ENCODE peak calls at places on chromosomes 7 and 10, in four cellular contexts. M is IMR-90, N is stomach, L is Peyer's patch. W is an unnamed sample.

GRCh38 chr10:3828404-3829192 is 43.6 kb upstream of the KLF6 start:
- DNase-seq in M (peak), L (no peak), N (no peak), W (no peak)

GRCh38 chr7:16934947-16935742 is 53.4 kb upstream of the AGR3 start:
- DNase-seq in N (peak), L (no peak), M (peak), W (no peak)

GRCh38 chr10:19815478-19816419 is 483 bp upstream of the PLXDC2 start:
- DNase-seq in M (peak), N (peak), L (peak), W (peak)

GRCh38 chr7:16905300-16906044 is 23.7 kb upstream of the AGR3 start:
- DNase-seq in N (no peak), L (no peak), M (peak), W (no peak)

GRCh38 chr7:74505426-74506328 is 52.0 kb downstream of the GTF2IRD1 start:
- DNase-seq in M (peak), L (no peak), N (no peak), W (no peak)

GRCh38 chr10:75024971-75025523 is 86.4 kb upstream of the SAMD8 start:
- DNase-seq in M (no peak), N (peak), L (no peak), W (no peak)

GRCh38 chr10:93751832-93752231 is 5.9 kb upstream of the LGI1 start:
- DNase-seq in L (no peak), N (no peak), M (peak), W (peak)

GRCh38 chr7:26694156-26694555 is 170.2 kb downstream of the SKAP2 start:
- DNase-seq in M (no peak), L (no peak), N (no peak), W (no peak)

GRCh38 chr7:13874783-13875182 is 114.7 kb downstream of the ETV1 start:
- DNase-seq in L (no peak), N (no peak), M (peak), W (no peak)

GRCh38 chr7:101186839-101187448 is 6.9 kb upstream of the NAT16 start:
- DNase-seq in L (no peak), N (no peak), M (no peak), W (no peak)

GRCh38 chr10:37854606-37855005 is 2.8 kb downstream of the ZNF248 start:
- DNase-seq in N (no peak), L (no peak), M (no peak), W (no peak)

GRCh38 chr10:37855691-37856090 is 1.7 kb downstream of the ZNF248 start:
- DNase-seq in L (no peak), M (no peak), N (no peak), W (no peak)

GRCh38 chr10:37856881-37857286 is 526 bp downstream of the ZNF248 start:
- DNase-seq in M (no peak), L (peak), N (peak), W (peak)

GRCh38 chr10:37860494-37861190 is 3.2 kb upstream of the ZNF248 start:
- DNase-seq in L (no peak), M (peak), N (no peak), W (no peak)

DNA sequence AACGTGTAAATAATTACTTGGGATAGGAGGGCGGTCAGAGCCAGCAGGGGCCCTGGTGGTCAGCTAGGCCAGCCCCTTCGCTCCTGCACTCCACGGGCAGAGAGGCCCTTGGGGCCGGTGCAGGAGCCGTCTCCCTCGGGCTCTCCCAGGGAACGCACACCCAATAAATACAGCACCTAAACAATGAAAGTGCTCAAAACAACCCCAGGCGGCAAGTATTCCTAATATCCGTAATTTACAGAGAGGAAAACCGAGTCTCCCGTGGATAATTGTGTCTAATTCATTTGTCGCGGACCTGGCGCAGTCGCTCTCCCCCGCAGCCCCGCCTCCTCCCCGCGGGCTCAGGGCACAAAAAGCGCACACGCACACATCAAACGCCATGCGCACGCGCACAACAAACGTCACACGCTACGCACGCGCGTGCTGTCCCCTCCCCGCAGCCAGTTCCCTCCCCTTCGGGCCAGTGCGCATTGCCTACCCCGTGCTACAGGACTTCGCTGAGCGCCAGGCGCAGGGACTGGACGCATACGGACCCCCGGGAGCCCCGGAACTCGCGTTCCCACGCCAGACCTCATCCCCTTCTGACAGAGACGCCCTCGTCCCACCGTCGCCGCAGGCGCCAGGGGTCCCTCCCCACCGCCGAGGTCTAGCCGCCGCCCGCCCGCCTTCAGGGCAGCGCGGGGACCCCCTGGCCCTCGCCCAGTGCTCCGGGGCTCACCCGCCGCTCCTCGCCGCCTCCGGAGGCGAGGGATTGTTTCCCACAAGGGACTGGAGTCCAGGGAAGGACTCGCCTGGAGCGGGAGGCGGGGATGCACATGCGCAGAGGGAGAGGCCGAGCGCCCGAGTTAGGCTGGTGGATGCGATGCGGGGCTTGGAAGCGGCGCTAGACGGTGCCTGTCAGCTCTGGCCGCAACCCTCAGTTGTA is at the start of gene ZNF248:
- DNase-seq in L (peak), M (peak), N (peak), W (peak)
- TF ChIP-seq CTCF in L (no peak), M (no peak), N (no peak), W (no peak)

GRCh38 chr7:5439209-5439571 is 15.6 kb upstream of the TNRC18 start:
- DNase-seq in M (no peak), N (no peak), L (no peak), W (no peak)

GRCh38 chr7:5437348-5437892 is 13.8 kb upstream of the TNRC18 start:
- DNase-seq in N (no peak), M (no peak), L (no peak), W (no peak)

GRCh38 chr7:5436003-5436678 is 12.5 kb upstream of the TNRC18 start:
- DNase-seq in M (no peak), N (no peak), L (no peak), W (no peak)

GRCh38 chr7:5439572-5440496 is 16.2 kb upstream of the TNRC18 start:
- DNase-seq in N (no peak), L (no peak), M (no peak), W (no peak)

GRCh38 chr7:5437987-5438386 is 14.4 kb upstream of the TNRC18 start:
- DNase-seq in L (no peak), N (peak), M (no peak), W (no peak)
- TF ChIP-seq POLR2A in L (no peak), N (no peak), M (no peak), W (no peak)

GRCh38 chr7:29239638-29240037 is 45.1 kb downstream of the CHN2 start:
- DNase-seq in L (no peak), N (no peak), M (no peak), W (no peak)
- TF ChIP-seq CTCF in L (peak), N (peak), M (no peak), W (no peak)

GRCh38 chr10:22714524-22715289 is at the start of gene PIP4K2A:
- DNase-seq in L (peak), N (peak), M (peak), W (peak)

GRCh38 chr10:22715290-22715625 is 880 bp upstream of the PIP4K2A start:
- DNase-seq in M (no peak), L (no peak), N (no peak), W (no peak)

GRCh38 chr10:22712959-22713852 is 1.2 kb downstream of the PIP4K2A start:
- DNase-seq in M (peak), N (peak), L (peak), W (peak)

GRCh38 chr10:22712246-22712958 is 2.0 kb downstream of the PIP4K2A start:
- DNase-seq in N (no peak), L (no peak), M (peak), W (no peak)

GRCh38 chr10:22713853-22714523 is 390 bp downstream of the PIP4K2A start:
- DNase-seq in L (peak), M (peak), N (no peak), W (peak)
- TF ChIP-seq POLR2A in L (peak), M (no peak), N (no peak), W (no peak)

DNA sequence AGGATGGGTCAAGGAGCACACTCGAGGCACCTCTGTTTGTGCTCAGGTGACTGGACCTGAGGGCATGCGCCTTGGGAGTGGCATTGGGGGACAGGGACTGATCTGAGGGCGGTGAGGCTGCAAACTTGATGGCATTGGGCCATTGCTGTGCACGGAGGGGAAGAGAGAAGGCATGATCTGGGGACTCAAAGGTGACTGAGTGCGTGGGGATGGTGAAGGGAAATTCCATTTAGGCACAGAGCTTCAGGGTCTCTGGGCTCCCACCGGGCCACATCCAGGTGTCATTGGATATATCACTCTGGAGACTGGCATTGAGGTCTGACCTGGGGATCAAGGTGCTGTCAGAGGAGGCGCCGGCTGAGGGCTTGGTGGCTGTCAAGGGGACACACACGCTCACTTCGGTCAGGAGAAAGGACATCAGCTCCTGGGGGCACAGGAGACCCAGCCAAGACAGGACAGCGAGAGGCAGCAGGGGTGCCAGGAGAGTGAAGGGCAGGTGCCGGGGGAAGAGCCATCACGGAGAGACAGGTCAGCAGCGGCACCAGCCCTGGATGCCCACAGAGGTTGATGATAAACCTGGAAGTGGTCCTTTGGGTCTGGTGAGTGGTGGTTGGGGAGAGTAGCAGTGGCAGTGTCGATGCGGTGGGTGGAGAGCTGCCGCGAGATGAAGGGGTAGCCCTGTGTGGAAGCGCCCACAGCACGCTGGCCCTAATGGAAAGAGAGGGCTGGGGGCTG is 5.5 kb downstream of the ADCK2 start:
- DNase-seq in L (no peak), N (peak), M (no peak), W (no peak)
- TF ChIP-seq CTCF in L (no peak), N (no peak), M (no peak), W (no peak)

DNA sequence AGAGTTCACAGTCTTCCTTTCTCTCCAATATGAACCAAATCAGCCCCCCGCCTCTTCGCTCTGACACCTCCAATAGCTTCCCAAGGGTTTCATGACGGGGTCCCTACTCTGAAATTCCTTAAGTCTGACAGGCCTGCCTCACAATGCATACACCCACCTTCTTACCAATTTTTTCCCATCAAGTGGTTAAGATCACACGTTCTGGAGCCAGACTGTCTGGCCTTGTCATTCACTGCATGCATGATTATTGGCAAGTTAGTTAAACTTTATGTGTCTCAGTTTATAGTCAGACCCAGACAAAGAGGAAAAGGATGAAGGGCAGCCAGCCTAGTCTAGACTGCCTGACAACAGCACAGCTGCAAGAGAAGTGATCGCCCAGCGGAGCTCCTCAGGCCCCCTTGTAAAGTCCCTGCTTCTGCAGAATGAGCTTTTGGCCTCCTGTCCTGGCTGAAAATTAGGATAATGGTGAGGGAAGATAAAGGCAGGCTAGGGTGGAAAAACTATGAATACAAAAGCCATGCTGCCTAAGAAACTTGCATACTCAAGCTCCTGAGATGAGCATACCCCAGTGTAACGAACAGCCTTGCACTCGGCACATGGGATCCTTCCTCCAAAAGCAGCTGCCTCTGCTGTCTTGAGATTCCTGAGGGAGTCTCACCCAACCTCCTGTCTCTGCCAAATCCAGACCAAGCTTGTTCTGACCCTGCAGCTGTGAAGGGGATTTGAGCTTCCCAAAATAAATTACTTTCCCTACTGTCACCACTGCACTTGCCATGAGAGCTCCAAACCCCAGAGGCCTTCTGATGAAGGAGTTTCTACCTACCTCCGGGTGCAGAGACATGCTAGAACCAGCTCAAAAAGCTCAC is 26.6 kb upstream of the MRLN start:
- DNase-seq in N (no peak), L (no peak), M (no peak), W (no peak)
- TF ChIP-seq POLR2A in N (no peak), L (no peak), M (no peak), W (no peak)

GRCh38 chr10:78426181-78426580 is 392.5 kb downstream of the RPS24 start:
- DNase-seq in M (no peak), N (no peak), L (no peak), W (no peak)

GRCh38 chr10:78427497-78428031 is 393.9 kb downstream of the RPS24 start:
- DNase-seq in M (no peak), L (no peak), N (no peak), W (no peak)

GRCh38 chr10:78420946-78421732 is 387.5 kb downstream of the RPS24 start:
- DNase-seq in M (no peak), N (no peak), L (no peak), W (no peak)

GRCh38 chr10:78428579-78428978 is 394.9 kb downstream of the RPS24 start:
- DNase-seq in L (no peak), N (no peak), M (no peak), W (no peak)

GRCh38 chr10:78424721-78425120 is 391.1 kb downstream of the RPS24 start:
- DNase-seq in L (no peak), M (no peak), N (no peak), W (no peak)
- TF ChIP-seq CTCF in L (no peak), M (peak), N (no peak), W (no peak)

DNA sequence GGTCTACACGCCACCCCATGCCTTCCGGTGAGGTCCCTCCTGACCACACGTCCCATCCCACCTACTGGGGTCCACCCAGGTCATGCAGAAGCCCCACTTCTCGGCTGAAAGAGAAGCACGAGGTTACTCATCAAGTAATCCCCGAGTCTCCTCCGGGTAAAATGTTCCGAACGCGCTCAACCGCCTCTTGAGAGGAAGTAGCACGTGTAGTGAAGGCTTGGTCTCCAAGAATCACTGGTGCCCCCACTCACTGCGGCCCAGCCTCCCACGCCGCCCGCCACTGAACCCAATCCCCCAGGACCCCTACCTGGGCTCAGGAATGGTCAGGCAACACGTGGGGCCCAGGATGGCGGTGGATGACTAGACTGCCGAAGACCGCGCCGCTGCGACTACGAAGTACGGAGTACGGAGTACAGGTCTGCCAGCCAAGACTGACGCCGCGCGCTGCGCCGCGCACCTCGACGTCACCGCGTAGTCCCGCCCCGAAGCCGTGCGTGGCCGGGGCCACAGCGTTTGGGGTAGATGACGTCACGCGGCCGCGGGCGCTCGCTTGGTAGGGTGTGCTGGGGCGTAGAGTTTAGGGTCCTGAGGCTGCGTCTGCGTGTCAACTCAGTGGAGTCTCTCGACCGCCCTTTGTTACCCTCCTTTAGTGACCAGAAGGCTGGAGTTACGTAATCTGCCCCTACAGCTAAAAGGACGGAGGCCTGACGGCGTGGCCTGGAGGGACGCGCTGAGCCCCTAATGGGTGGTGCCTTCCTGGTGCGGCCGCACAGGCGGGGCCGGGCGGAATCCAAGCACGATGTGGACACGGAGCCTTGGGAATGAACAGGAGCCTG is 7.6 kb upstream of the MYO1G start:
- DNase-seq in M (peak), N (peak), L (peak), W (peak)
- TF ChIP-seq POLR2A in M (peak), N (no peak), L (peak), W (peak)

GRCh38 chr10:6665847-6666246 is 85.8 kb upstream of the PRKCQ start:
- DNase-seq in M (no peak), N (no peak), L (no peak), W (no peak)

GRCh38 chr10:6667150-6667549 is 87.1 kb upstream of the PRKCQ start:
- DNase-seq in L (no peak), M (no peak), N (no peak), W (no peak)

GRCh38 chr10:6671976-6672375 is 91.9 kb upstream of the PRKCQ start:
- DNase-seq in M (peak), L (no peak), N (no peak), W (no peak)

GRCh38 chr10:6669269-6669859 is 89.3 kb upstream of the PRKCQ start:
- DNase-seq in L (no peak), M (peak), N (no peak), W (no peak)

GRCh38 chr10:6667679-6668270 is 87.7 kb upstream of the PRKCQ start:
- DNase-seq in N (no peak), M (peak), L (no peak), W (peak)
- TF ChIP-seq CTCF in N (peak), M (peak), L (peak), W (peak)

GRCh38 chr10:48493083-48493871 is 111.6 kb downstream of the ARHGAP22 start:
- DNase-seq in L (peak), M (no peak), N (peak), W (no peak)
- TF ChIP-seq POLR2A in L (no peak), M (no peak), N (no peak), W (no peak)